ENCODE peak calls at places on chromosomes 13 and 19, in four cellular contexts. A is suprapubic skin, Z is esophagus muscularis mucosa, H is body of pancreas. B is an unnamed sample.

GRCh38 chr13:102977471-102977870 is 88.7 kb downstream of the SLC10A2 start:
- DNase-seq in Z (peak), H (no peak), A (no peak), B (no peak)

GRCh38 chr19:57419439-57419838 is 8.5 kb downstream of the ZNF17 start:
- DNase-seq in A (no peak), H (no peak), Z (no peak), B (no peak)

GRCh38 chr19:7191946-7192691 is 102.1 kb downstream of the INSR start:
- DNase-seq in H (no peak), A (no peak), Z (no peak), B (no peak)

GRCh38 chr13:53151692-53152421 is 123.2 kb downstream of the OLFM4 start:
- DNase-seq in Z (no peak), H (peak), A (no peak), B (no peak)

GRCh38 chr13:72622546-72622945 is 104.9 kb downstream of the MZT1 start:
- DNase-seq in Z (no peak), H (no peak), A (no peak), B (no peak)

GRCh38 chr19:18424890-18425514 is 5.8 kb downstream of the SSBP4 start:
- DNase-seq in H (no peak), A (no peak), Z (no peak), B (no peak)

GRCh38 chr19:10430505-10431253 is 10.3 kb downstream of the PDE4A start:
- DNase-seq in A (no peak), Z (no peak), H (peak), B (no peak)

GRCh38 chr13:80244574-80244973 is 96.4 kb downstream of the SPRY2 start:
- DNase-seq in A (no peak), H (no peak), Z (no peak), B (no peak)

GRCh38 chr19:3198901-3199700 is 13.4 kb downstream of the NCLN start:
- DNase-seq in H (no peak), A (no peak), Z (no peak), B (no peak)

DNA sequence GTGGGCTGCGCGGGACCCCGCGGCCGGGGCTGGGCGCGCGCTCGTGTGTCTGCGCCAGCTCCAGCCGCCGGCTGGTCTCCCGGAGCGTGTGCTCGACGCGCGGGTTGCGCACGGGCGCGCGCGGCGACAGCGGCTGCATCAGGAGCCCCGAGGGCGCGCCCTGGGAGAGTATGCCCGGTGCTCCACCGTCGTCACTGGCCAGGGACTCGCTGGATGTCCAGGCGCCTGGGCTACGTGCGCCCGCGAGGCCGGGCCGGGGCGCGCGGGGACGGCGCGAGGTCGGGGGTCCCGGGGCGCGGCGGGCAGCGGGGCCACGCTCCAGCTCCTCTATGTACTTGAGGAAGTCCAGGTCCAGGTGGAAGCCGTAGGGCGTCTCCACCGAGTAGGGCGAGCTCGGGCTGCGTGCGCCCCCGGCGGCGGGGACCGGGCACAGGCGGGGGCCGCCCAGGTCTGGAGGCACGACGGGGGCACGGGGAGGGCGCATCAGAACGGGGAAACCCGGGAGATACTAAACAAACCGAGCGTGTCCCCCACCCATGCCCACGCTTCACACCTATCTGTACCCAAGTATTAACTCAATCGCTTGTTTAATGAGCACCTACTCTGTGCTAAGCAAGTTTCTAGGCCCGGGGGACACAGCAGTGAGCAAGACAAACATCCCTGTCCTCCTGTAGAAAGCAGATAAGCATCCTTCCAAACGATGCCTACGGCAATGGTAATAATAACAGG is 7.6 kb downstream of the KANK3 start:
- DNase-seq in H (no peak), Z (no peak), A (no peak), B (no peak)
- TF ChIP-seq CTCF in H (no peak), Z (no peak), A (peak), B (no peak)

GRCh38 chr13:85816413-85816812 is 17.2 kb upstream of the SLITRK6 start:
- DNase-seq in Z (no peak), H (no peak), A (no peak), B (no peak)
- TF ChIP-seq CTCF in Z (no peak), H (no peak), A (no peak), B (no peak)

GRCh38 chr13:73995752-73996151 is 138.5 kb downstream of the KLF12 start:
- DNase-seq in Z (no peak), H (no peak), A (no peak), B (no peak)

GRCh38 chr13:74000906-74001305 is 133.3 kb downstream of the KLF12 start:
- DNase-seq in Z (no peak), H (no peak), A (no peak), B (no peak)

GRCh38 chr13:73997964-73998363 is 136.2 kb downstream of the KLF12 start:
- DNase-seq in H (no peak), Z (no peak), A (no peak), B (no peak)

GRCh38 chr13:73996569-73996968 is 137.6 kb downstream of the KLF12 start:
- DNase-seq in H (no peak), A (no peak), Z (no peak), B (no peak)

GRCh38 chr13:73998631-73999030 is 135.6 kb downstream of the KLF12 start:
- DNase-seq in H (no peak), A (no peak), Z (no peak), B (no peak)
- TF ChIP-seq CTCF in H (no peak), A (no peak), Z (no peak), B (no peak)

DNA sequence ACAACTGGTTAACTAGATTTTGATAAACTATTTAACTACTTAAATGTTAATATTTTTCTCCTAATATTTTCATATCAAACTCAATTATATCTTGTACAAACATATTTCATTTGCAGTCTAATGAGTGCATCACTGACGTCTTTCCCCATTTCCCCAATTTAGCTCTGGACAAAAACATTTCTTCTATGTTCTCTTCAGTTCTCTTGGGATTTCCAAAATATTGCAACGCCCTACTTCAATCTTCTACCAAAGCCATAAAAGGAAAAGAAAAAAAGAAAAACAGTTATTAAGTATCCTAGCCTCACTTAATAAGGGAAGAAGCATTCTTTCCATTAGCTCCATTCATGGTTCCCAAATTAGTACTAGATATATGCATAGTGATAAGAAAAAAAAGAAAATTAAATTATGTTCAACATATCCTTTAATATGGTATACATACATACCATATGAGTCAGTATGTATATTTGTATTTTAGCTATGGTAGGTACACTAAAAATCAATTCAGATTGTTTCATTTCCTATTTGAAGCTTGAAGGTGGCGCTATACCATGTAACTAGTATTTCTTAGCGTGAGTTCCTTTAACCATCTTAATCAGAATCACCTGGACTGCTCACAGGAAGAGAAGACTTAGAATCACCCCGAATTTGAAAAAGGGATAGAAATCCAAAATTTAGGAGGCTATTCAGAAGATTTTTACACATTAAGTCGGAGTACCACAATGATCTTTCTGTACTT is 9.9 kb downstream of the FBXL3 start:
- DNase-seq in H (no peak), Z (no peak), A (no peak), B (no peak)
- TF ChIP-seq CTCF in H (no peak), Z (no peak), A (no peak), B (no peak)